ENCODE peak calls at places on chromosomes 11 and 22, in ten cellular contexts. One of them, this sample, is unnamed.

GRCh38 chr11:20367313-20367948 is 3.9 kb downstream of the HTATIP2 start:
- DNase-seq in fibroblast of lung: peak
- DNase-seq in AG04450: peak
- DNase-seq in transverse colon: peak
- DNase-seq in right atrium auricular region: peak
- DNase-seq in neural progenitor cell: no peak
- DNase-seq in aorta: peak
- DNase-seq in BE2C: peak
- DNase-seq in CD4-positive, CD25-positive, alpha-beta regulatory T cell: peak
- DNase-seq in bronchial epithelial cell: peak
- DNase-seq in this sample: peak

GRCh38 chr22:45543243-45543642 is 40.6 kb downstream of the FBLN1 start:
- DNase-seq in transverse colon: no peak
- DNase-seq in BE2C: no peak
- DNase-seq in fibroblast of lung: no peak
- DNase-seq in neural progenitor cell: no peak
- DNase-seq in AG04450: no peak
- DNase-seq in right atrium auricular region: no peak
- DNase-seq in aorta: no peak
- DNase-seq in CD4-positive, CD25-positive, alpha-beta regulatory T cell: no peak
- DNase-seq in bronchial epithelial cell: no peak
- DNase-seq in this sample: no peak

GRCh38 chr22:49320714-49321476 is 506.8 kb downstream of the BRD1 start:
- DNase-seq in CD4-positive, CD25-positive, alpha-beta regulatory T cell: no peak
- DNase-seq in neural progenitor cell: no peak
- DNase-seq in transverse colon: no peak
- DNase-seq in bronchial epithelial cell: no peak
- DNase-seq in BE2C: no peak
- DNase-seq in right atrium auricular region: peak
- DNase-seq in fibroblast of lung: no peak
- DNase-seq in AG04450: no peak
- DNase-seq in aorta: no peak
- DNase-seq in this sample: no peak

GRCh38 chr11:12094872-12095800 is 15.3 kb upstream of the MICAL2 start:
- DNase-seq in AG04450: no peak
- DNase-seq in fibroblast of lung: no peak
- DNase-seq in BE2C: no peak
- DNase-seq in transverse colon: peak
- DNase-seq in CD4-positive, CD25-positive, alpha-beta regulatory T cell: no peak
- DNase-seq in aorta: peak
- DNase-seq in bronchial epithelial cell: peak
- DNase-seq in right atrium auricular region: no peak
- DNase-seq in neural progenitor cell: no peak
- DNase-seq in this sample: peak

GRCh38 chr22:24938741-24939341 is 7.7 kb downstream of the LHFPL7 start:
- DNase-seq in bronchial epithelial cell: peak
- DNase-seq in fibroblast of lung: peak
- DNase-seq in BE2C: peak
- DNase-seq in transverse colon: no peak
- DNase-seq in right atrium auricular region: no peak
- DNase-seq in AG04450: no peak
- DNase-seq in aorta: no peak
- DNase-seq in neural progenitor cell: peak
- DNase-seq in CD4-positive, CD25-positive, alpha-beta regulatory T cell: no peak
- DNase-seq in this sample: peak

GRCh38 chr11:72227316-72228228 is 3.0 kb downstream of the INPPL1 start:
- DNase-seq in CD4-positive, CD25-positive, alpha-beta regulatory T cell: no peak
- DNase-seq in neural progenitor cell: no peak
- DNase-seq in AG04450: no peak
- DNase-seq in aorta: peak
- DNase-seq in fibroblast of lung: peak
- DNase-seq in bronchial epithelial cell: no peak
- DNase-seq in BE2C: no peak
- DNase-seq in right atrium auricular region: no peak
- DNase-seq in transverse colon: no peak
- DNase-seq in this sample: peak

GRCh38 chr22:32281092-32281491 is 25.9 kb upstream of the SLC5A4 start:
- DNase-seq in AG04450: no peak
- DNase-seq in bronchial epithelial cell: peak
- DNase-seq in transverse colon: no peak
- DNase-seq in fibroblast of lung: no peak
- DNase-seq in aorta: no peak
- DNase-seq in neural progenitor cell: no peak
- DNase-seq in right atrium auricular region: no peak
- DNase-seq in BE2C: no peak
- DNase-seq in CD4-positive, CD25-positive, alpha-beta regulatory T cell: no peak
- DNase-seq in this sample: peak

GRCh38 chr22:27851974-27852713 is 50.6 kb upstream of the MN1 start:
- DNase-seq in transverse colon: no peak
- DNase-seq in neural progenitor cell: peak
- DNase-seq in bronchial epithelial cell: peak
- DNase-seq in right atrium auricular region: no peak
- DNase-seq in aorta: no peak
- DNase-seq in BE2C: peak
- DNase-seq in CD4-positive, CD25-positive, alpha-beta regulatory T cell: no peak
- DNase-seq in AG04450: no peak
- DNase-seq in fibroblast of lung: no peak
- DNase-seq in this sample: peak

GRCh38 chr11:86211619-86212018 is 32.9 kb upstream of the EED start:
- DNase-seq in aorta: no peak
- DNase-seq in neural progenitor cell: no peak
- DNase-seq in BE2C: no peak
- DNase-seq in CD4-positive, CD25-positive, alpha-beta regulatory T cell: no peak
- DNase-seq in right atrium auricular region: no peak
- DNase-seq in AG04450: no peak
- DNase-seq in fibroblast of lung: no peak
- DNase-seq in transverse colon: no peak
- DNase-seq in bronchial epithelial cell: peak
- DNase-seq in this sample: peak

GRCh38 chr11:11532574-11532973 is 89.2 kb downstream of the GALNT18 start:
- DNase-seq in BE2C: no peak
- DNase-seq in CD4-positive, CD25-positive, alpha-beta regulatory T cell: no peak
- DNase-seq in AG04450: no peak
- DNase-seq in right atrium auricular region: no peak
- DNase-seq in aorta: no peak
- DNase-seq in neural progenitor cell: no peak
- DNase-seq in bronchial epithelial cell: no peak
- DNase-seq in fibroblast of lung: no peak
- DNase-seq in transverse colon: no peak
- DNase-seq in this sample: no peak

GRCh38 chr11:126518996-126519351 is 163.5 kb downstream of the ST3GAL4 start:
- DNase-seq in right atrium auricular region: no peak
- DNase-seq in neural progenitor cell: no peak
- DNase-seq in fibroblast of lung: no peak
- DNase-seq in CD4-positive, CD25-positive, alpha-beta regulatory T cell: no peak
- DNase-seq in aorta: no peak
- DNase-seq in bronchial epithelial cell: no peak
- DNase-seq in AG04450: no peak
- DNase-seq in BE2C: peak
- DNase-seq in transverse colon: no peak
- DNase-seq in this sample: no peak

GRCh38 chr22:19244600-19245352 is 46.7 kb downstream of the CLTCL1 start:
- DNase-seq in bronchial epithelial cell: no peak
- DNase-seq in AG04450: no peak
- DNase-seq in CD4-positive, CD25-positive, alpha-beta regulatory T cell: no peak
- DNase-seq in transverse colon: no peak
- DNase-seq in right atrium auricular region: no peak
- DNase-seq in fibroblast of lung: no peak
- DNase-seq in aorta: no peak
- DNase-seq in neural progenitor cell: no peak
- DNase-seq in BE2C: no peak
- DNase-seq in this sample: no peak

GRCh38 chr11:101840720-101841119 is 74.1 kb upstream of the CEP126 start:
- DNase-seq in fibroblast of lung: no peak
- DNase-seq in AG04450: no peak
- DNase-seq in right atrium auricular region: no peak
- DNase-seq in transverse colon: no peak
- DNase-seq in neural progenitor cell: no peak
- DNase-seq in aorta: no peak
- DNase-seq in CD4-positive, CD25-positive, alpha-beta regulatory T cell: no peak
- DNase-seq in BE2C: no peak
- DNase-seq in bronchial epithelial cell: no peak
- DNase-seq in this sample: no peak

GRCh38 chr11:106447631-106448191 is 370.2 kb downstream of the AASDHPPT start:
- DNase-seq in transverse colon: no peak
- DNase-seq in BE2C: no peak
- DNase-seq in fibroblast of lung: no peak
- DNase-seq in aorta: no peak
- DNase-seq in AG04450: no peak
- DNase-seq in right atrium auricular region: no peak
- DNase-seq in bronchial epithelial cell: no peak
- DNase-seq in neural progenitor cell: no peak
- DNase-seq in CD4-positive, CD25-positive, alpha-beta regulatory T cell: no peak
- DNase-seq in this sample: no peak

GRCh38 chr22:19807914-19808872 is 46.5 kb downstream of the GNB1L start:
- DNase-seq in CD4-positive, CD25-positive, alpha-beta regulatory T cell: no peak
- DNase-seq in AG04450: no peak
- DNase-seq in fibroblast of lung: no peak
- DNase-seq in transverse colon: no peak
- DNase-seq in BE2C: no peak
- DNase-seq in bronchial epithelial cell: no peak
- DNase-seq in right atrium auricular region: no peak
- DNase-seq in neural progenitor cell: no peak
- DNase-seq in aorta: peak
- DNase-seq in this sample: no peak

GRCh38 chr11:130407978-130408377 is 20.4 kb downstream of the ADAMTS8 start:
- DNase-seq in bronchial epithelial cell: peak
- DNase-seq in aorta: peak
- DNase-seq in CD4-positive, CD25-positive, alpha-beta regulatory T cell: no peak
- DNase-seq in transverse colon: peak
- DNase-seq in BE2C: no peak
- DNase-seq in right atrium auricular region: peak
- DNase-seq in neural progenitor cell: no peak
- DNase-seq in fibroblast of lung: peak
- DNase-seq in AG04450: no peak
- DNase-seq in this sample: peak

DNA sequence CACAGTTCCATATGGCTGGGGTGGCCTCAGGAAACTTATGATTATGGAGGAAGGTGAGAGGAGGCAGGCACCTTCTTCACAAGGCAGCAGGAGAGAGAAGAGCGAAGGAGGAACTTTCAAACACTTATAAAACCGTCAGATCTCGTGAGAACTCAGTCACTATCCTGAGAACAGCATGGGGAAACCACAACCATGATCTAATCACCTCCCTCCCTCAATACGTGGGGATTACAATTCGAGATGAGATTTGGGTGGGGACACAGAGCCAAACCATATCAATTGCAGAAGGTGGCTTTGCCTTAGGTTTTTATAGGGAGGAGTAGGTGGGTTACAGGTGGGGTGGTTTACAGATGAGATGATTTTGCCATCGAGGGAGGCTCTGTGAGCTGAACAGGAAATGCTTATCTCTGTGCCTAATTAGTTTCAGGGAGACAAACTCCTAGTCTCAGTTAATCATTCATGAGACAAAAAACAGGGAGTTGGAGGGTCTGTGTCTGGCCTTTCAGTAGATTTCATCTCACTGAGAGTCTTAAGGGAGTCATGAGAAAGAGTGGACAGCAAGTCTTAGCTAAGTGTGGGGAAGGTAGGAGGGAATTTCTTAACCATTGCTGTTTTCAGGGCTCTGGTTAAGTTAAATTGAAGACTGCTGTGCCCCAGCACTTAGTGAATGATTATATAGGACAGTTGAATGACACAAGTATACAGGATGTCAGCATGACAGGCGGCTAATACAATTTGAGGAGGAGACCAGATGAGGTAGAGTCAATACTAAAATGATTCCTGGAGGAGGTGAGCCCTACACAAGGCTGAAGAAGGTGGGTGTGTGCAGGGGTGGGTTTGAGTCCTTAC is 47.7 kb downstream of the CWC15 start:
- DNase-seq in fibroblast of lung: no peak
- DNase-seq in CD4-positive, CD25-positive, alpha-beta regulatory T cell: no peak
- DNase-seq in bronchial epithelial cell: no peak
- DNase-seq in right atrium auricular region: no peak
- DNase-seq in neural progenitor cell: no peak
- DNase-seq in aorta: no peak
- DNase-seq in AG04450: no peak
- DNase-seq in transverse colon: no peak
- DNase-seq in BE2C: no peak
- DNase-seq in this sample: no peak
- H3K4me3 ChIP-seq in fibroblast of lung: no peak
- H3K4me3 ChIP-seq in CD4-positive, CD25-positive, alpha-beta regulatory T cell: peak
- H3K4me3 ChIP-seq in bronchial epithelial cell: no peak
- H3K4me3 ChIP-seq in right atrium auricular region: no peak
- H3K4me3 ChIP-seq in neural progenitor cell: no peak
- H3K4me3 ChIP-seq in aorta: no peak
- H3K4me3 ChIP-seq in AG04450: no peak
- H3K4me3 ChIP-seq in transverse colon: no peak
- H3K4me3 ChIP-seq in BE2C: no peak
- H3K4me3 ChIP-seq in this sample: no peak

DNA sequence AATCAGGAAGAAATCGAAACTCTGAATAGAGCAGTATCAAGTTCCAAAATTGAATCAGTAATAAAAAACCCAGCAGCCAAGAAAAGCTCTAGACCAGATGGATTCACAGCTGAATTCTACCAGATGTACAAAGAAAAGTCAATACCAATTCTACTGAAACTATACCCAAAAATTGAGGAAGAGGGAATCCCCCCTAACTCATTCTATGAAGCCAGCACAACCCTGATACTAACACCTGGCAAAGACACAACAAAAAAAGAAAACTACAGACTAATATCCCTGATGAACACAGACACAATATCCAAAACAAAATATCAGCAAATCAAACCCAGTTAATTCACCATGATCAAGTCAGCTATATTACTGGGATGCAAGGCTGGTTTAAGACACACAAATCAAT is 97.7 kb downstream of the ZC3H12C start:
- DNase-seq in neural progenitor cell: no peak
- DNase-seq in aorta: no peak
- DNase-seq in AG04450: no peak
- DNase-seq in BE2C: no peak
- DNase-seq in transverse colon: no peak
- DNase-seq in CD4-positive, CD25-positive, alpha-beta regulatory T cell: no peak
- DNase-seq in fibroblast of lung: no peak
- DNase-seq in bronchial epithelial cell: no peak
- DNase-seq in right atrium auricular region: no peak
- DNase-seq in this sample: no peak
- H3K4me3 ChIP-seq in neural progenitor cell: no peak
- H3K4me3 ChIP-seq in aorta: no peak
- H3K4me3 ChIP-seq in AG04450: no peak
- H3K4me3 ChIP-seq in BE2C: no peak
- H3K4me3 ChIP-seq in transverse colon: no peak
- H3K4me3 ChIP-seq in CD4-positive, CD25-positive, alpha-beta regulatory T cell: no peak
- H3K4me3 ChIP-seq in fibroblast of lung: no peak
- H3K4me3 ChIP-seq in bronchial epithelial cell: no peak
- H3K4me3 ChIP-seq in right atrium auricular region: no peak
- H3K4me3 ChIP-seq in this sample: no peak

GRCh38 chr11:9092085-9092484 is 686 bp upstream of the SCUBE2 start:
- DNase-seq in right atrium auricular region: no peak
- DNase-seq in transverse colon: no peak
- DNase-seq in aorta: no peak
- DNase-seq in fibroblast of lung: no peak
- DNase-seq in neural progenitor cell: no peak
- DNase-seq in BE2C: no peak
- DNase-seq in AG04450: no peak
- DNase-seq in bronchial epithelial cell: no peak
- DNase-seq in CD4-positive, CD25-positive, alpha-beta regulatory T cell: no peak
- DNase-seq in this sample: no peak
- H3K4me3 ChIP-seq in right atrium auricular region: no peak
- H3K4me3 ChIP-seq in transverse colon: no peak
- H3K4me3 ChIP-seq in aorta: no peak
- H3K4me3 ChIP-seq in fibroblast of lung: no peak
- H3K4me3 ChIP-seq in neural progenitor cell: peak
- H3K4me3 ChIP-seq in BE2C: no peak
- H3K4me3 ChIP-seq in AG04450: peak
- H3K4me3 ChIP-seq in bronchial epithelial cell: no peak
- H3K4me3 ChIP-seq in CD4-positive, CD25-positive, alpha-beta regulatory T cell: no peak
- H3K4me3 ChIP-seq in this sample: no peak

GRCh38 chr11:118610220-118610772 is 2.9 kb downstream of the PHLDB1 start:
- DNase-seq in BE2C: no peak
- DNase-seq in transverse colon: no peak
- DNase-seq in AG04450: no peak
- DNase-seq in neural progenitor cell: peak
- DNase-seq in right atrium auricular region: peak
- DNase-seq in fibroblast of lung: no peak
- DNase-seq in CD4-positive, CD25-positive, alpha-beta regulatory T cell: no peak
- DNase-seq in aorta: no peak
- DNase-seq in bronchial epithelial cell: no peak
- DNase-seq in this sample: no peak
- H3K4me3 ChIP-seq in BE2C: no peak
- H3K4me3 ChIP-seq in transverse colon: peak
- H3K4me3 ChIP-seq in AG04450: peak
- H3K4me3 ChIP-seq in neural progenitor cell: peak
- H3K4me3 ChIP-seq in right atrium auricular region: peak
- H3K4me3 ChIP-seq in fibroblast of lung: peak
- H3K4me3 ChIP-seq in CD4-positive, CD25-positive, alpha-beta regulatory T cell: no peak
- H3K4me3 ChIP-seq in aorta: no peak
- H3K4me3 ChIP-seq in bronchial epithelial cell: no peak
- H3K4me3 ChIP-seq in this sample: no peak

This sample was measured in epithelial cell of esophagus.